ENCODE peak calls at places on chromosomes 16 and 17, in six cellular contexts. G is tibial artery, S is heart right ventricle, O is glutamatergic neuron, J is GM10248, H is GM23338. K is an unnamed sample.

GRCh38 chr17:10087333-10087732 is 111.1 kb downstream of the GAS7 start:
- DNase-seq in J (no peak), O (no peak), G (no peak), H (no peak), S (no peak), K (no peak)

GRCh38 chr16:4114257-4115208 is 1.7 kb downstream of the ADCY9 start:
- DNase-seq in J (no peak), S (peak), G (no peak), O (no peak), H (no peak), K (no peak)

GRCh38 chr17:559699-560378 is 154.8 kb downstream of the VPS53 start:
- DNase-seq in S (peak), J (no peak), H (no peak), G (peak), O (no peak), K (peak)

GRCh38 chr16:87832137-87832527 is 37.2 kb downstream of the SLC7A5 start:
- DNase-seq in O (no peak), H (no peak), S (no peak), J (no peak), G (no peak), K (no peak)

GRCh38 chr16:82639666-82640336 is 13.0 kb downstream of the CDH13 start:
- DNase-seq in H (peak), O (peak), G (no peak), S (peak), J (peak), K (no peak)

GRCh38 chr17:77476920-77477805 is 336.4 kb downstream of the SEC14L1 start:
- DNase-seq in H (no peak), S (peak), G (peak), O (peak), J (no peak), K (peak)

GRCh38 chr17:57091186-57091618 is 6.2 kb downstream of the AKAP1 start:
- DNase-seq in J (no peak), S (peak), H (no peak), G (peak), O (no peak), K (peak)

GRCh38 chr17:75241996-75242460 is 19.4 kb downstream of the GGA3 start:
- DNase-seq in O (no peak), S (no peak), G (no peak), J (no peak), H (no peak), K (no peak)

GRCh38 chr16:67150058-67150832 is 553 bp downstream of the B3GNT9 start:
- DNase-seq in J (peak), H (peak), S (peak), G (peak), O (peak), K (no peak)

GRCh38 chr16:27106305-27106704 is 39.6 kb downstream of the C16orf82 start:
- DNase-seq in S (no peak), H (no peak), J (no peak), G (no peak), O (no peak), K (no peak)

GRCh38 chr17:79104898-79105600 is 30.4 kb downstream of the ENGASE start:
- DNase-seq in G (no peak), O (no peak), H (no peak), J (no peak), S (no peak), K (no peak)

DNA sequence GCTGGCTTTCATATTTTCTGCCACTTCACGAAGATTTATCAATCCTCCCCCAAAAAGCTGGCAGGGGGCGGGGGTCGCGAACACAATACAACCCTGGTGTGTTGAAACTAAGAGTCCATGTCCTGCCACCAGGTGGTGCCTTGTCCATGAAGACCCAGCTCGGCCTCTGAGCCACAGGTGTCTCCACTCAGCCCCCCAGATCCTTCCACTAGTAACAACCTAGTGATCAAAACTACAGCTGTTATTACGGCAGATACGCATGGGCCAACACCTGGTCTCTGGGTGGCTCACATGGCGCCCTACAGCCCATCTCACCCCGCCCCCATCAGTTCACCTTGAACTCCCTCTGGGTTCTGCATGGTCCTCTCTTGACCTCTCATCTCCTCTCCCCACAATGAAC is 27.7 kb downstream of the USP7 start:
- DNase-seq in O (no peak), J (no peak), H (peak), G (no peak), S (no peak), K (no peak)
- TF ChIP-seq CTCF in O (peak), J (peak), H (peak), G (no peak), S (no peak), K (no peak)

GRCh38 chr17:18377437-18378204 is at the start of gene EVPLL:
- DNase-seq in O (peak), H (no peak), S (no peak), G (peak), J (no peak), K (no peak)
- TF ChIP-seq CTCF in O (no peak), H (no peak), S (no peak), G (no peak), J (no peak), K (no peak)

GRCh38 chr17:4199818-4200402 is 56.9 kb downstream of the CYB5D2 start:
- DNase-seq in O (no peak), G (no peak), J (peak), H (peak), S (no peak), K (peak)
- TF ChIP-seq CTCF in O (peak), G (peak), J (peak), H (peak), S (peak), K (peak)

DNA sequence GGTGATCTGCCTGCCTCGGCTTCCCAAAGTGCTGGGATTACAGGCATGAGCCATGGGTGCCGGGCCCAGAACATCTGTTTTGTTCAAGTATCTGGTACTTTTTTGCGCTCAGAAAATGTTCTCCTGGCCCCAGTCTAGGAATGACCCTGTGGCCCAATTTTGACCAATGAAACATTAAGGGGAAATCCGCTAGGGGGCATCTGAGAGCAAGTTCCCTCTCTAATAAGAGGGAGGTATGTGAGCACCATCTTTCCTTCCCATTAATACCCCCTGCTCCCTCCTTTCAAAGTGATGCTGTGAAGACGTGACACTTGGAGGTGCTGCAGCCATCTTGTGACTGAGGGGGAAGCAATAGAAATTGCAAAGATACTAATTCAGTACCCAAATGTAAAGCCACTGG is 16.5 kb upstream of the CLEC3A start:
- DNase-seq in O (no peak), J (peak), S (no peak), H (peak), G (no peak), K (no peak)
- TF ChIP-seq CTCF in O (peak), J (peak), S (no peak), H (peak), G (no peak), K (no peak)